ENCODE peak calls at places on chromosomes 1 and 21, in four cellular contexts. One of them, this sample, is unnamed.

GRCh38 chr1:2319291-2319690 is 72.1 kb downstream of the MORN1 start:
- DNase-seq in A549: no peak
- DNase-seq in HepG2: no peak
- DNase-seq in K562: no peak
- DNase-seq in this sample: no peak

GRCh38 chr1:170661646-170662411 is 2.1 kb upstream of the PRRX1 start:
- DNase-seq in A549: no peak
- DNase-seq in HepG2: no peak
- DNase-seq in K562: no peak
- DNase-seq in this sample: peak

GRCh38 chr1:32507021-32507420 is 32.2 kb upstream of the ZBTB8A start:
- DNase-seq in A549: no peak
- DNase-seq in HepG2: no peak
- DNase-seq in K562: no peak
- DNase-seq in this sample: no peak

GRCh38 chr1:52288286-52288685 is 77.7 kb downstream of the CC2D1B start:
- DNase-seq in A549: peak
- DNase-seq in HepG2: no peak
- DNase-seq in K562: no peak
- DNase-seq in this sample: no peak

GRCh38 chr1:44531785-44532566 is 126.9 kb downstream of the RNF220 start:
- DNase-seq in A549: peak
- DNase-seq in HepG2: peak
- DNase-seq in K562: peak
- DNase-seq in this sample: no peak

GRCh38 chr1:5485968-5486665 is 506.1 kb downstream of the NPHP4 start:
- DNase-seq in A549: no peak
- DNase-seq in HepG2: no peak
- DNase-seq in K562: no peak
- DNase-seq in this sample: no peak

GRCh38 chr21:46483300-46484295 is 24.9 kb downstream of the DIP2A start:
- DNase-seq in A549: no peak
- DNase-seq in HepG2: no peak
- DNase-seq in K562: no peak
- DNase-seq in this sample: no peak

GRCh38 chr1:62964141-62964540 is 180.2 kb downstream of the ATG4C start:
- DNase-seq in A549: no peak
- DNase-seq in HepG2: no peak
- DNase-seq in K562: no peak
- DNase-seq in this sample: no peak

GRCh38 chr1:6770727-6771567 is 14.3 kb upstream of the CAMTA1 start:
- DNase-seq in A549: no peak
- DNase-seq in HepG2: peak
- DNase-seq in K562: no peak
- DNase-seq in this sample: peak

GRCh38 chr1:54815086-54815876 is 14.2 kb upstream of the TTC22 start:
- DNase-seq in A549: no peak
- DNase-seq in HepG2: no peak
- DNase-seq in K562: no peak
- DNase-seq in this sample: no peak

GRCh38 chr1:205319081-205320018 is 2.2 kb downstream of the NUAK2 start:
- DNase-seq in A549: peak
- DNase-seq in HepG2: peak
- DNase-seq in K562: no peak
- DNase-seq in this sample: no peak

GRCh38 chr1:62395291-62395690 is 41.6 kb upstream of the USP1 start:
- DNase-seq in A549: no peak
- DNase-seq in HepG2: no peak
- DNase-seq in K562: no peak
- DNase-seq in this sample: no peak

GRCh38 chr1:226397011-226397926 is 10.6 kb downstream of the PARP1 start:
- DNase-seq in A549: no peak
- DNase-seq in HepG2: no peak
- DNase-seq in K562: no peak
- DNase-seq in this sample: no peak
- TF ChIP-seq HMGXB4 in A549: no peak
- TF ChIP-seq HMGXB4 in HepG2: no peak
- TF ChIP-seq HMGXB4 in K562: no peak
- TF ChIP-seq HMGXB4 in this sample: no peak

GRCh38 chr1:85569737-85570404 is 10.7 kb upstream of the CCN1 start:
- DNase-seq in A549: no peak
- DNase-seq in HepG2: no peak
- DNase-seq in K562: no peak
- DNase-seq in this sample: no peak
- TF ChIP-seq NR3C1 in A549: no peak
- TF ChIP-seq NR3C1 in HepG2: no peak
- TF ChIP-seq NR3C1 in K562: no peak
- TF ChIP-seq NR3C1 in this sample: no peak

GRCh38 chr1:153883223-153883622 is 39.5 kb downstream of the GATAD2B start:
- DNase-seq in A549: no peak
- DNase-seq in HepG2: no peak
- DNase-seq in K562: peak
- DNase-seq in this sample: no peak

GRCh38 chr1:153882296-153882912 is 40.4 kb downstream of the GATAD2B start:
- DNase-seq in A549: no peak
- DNase-seq in HepG2: no peak
- DNase-seq in K562: no peak
- DNase-seq in this sample: no peak

GRCh38 chr1:153880024-153880423 is 42.7 kb downstream of the GATAD2B start:
- DNase-seq in A549: no peak
- DNase-seq in HepG2: no peak
- DNase-seq in K562: no peak
- DNase-seq in this sample: no peak

GRCh38 chr1:153881764-153882163 is 41.0 kb downstream of the GATAD2B start:
- DNase-seq in A549: no peak
- DNase-seq in HepG2: no peak
- DNase-seq in K562: no peak
- DNase-seq in this sample: no peak

DNA sequence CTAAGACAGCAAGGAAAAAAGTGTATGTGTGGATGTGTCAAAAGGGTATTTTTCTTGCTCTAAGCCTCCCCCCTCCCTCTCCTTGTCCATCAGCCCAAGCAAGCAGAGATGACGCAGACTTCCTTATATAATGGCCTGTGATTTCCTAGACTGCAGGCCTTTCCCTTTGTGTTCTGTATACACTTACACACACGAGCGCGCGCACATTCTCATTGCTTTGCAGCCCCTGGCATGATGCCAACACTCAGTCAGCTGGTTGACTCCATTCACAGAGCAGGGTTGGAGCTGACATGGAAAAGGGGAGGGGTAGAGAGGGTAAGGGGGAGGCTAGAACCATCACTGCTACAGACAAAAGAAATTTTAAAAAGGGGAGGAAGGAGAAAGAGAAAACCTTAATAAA is 41.8 kb downstream of the GATAD2B start:
- DNase-seq in A549: peak
- DNase-seq in HepG2: peak
- DNase-seq in K562: no peak
- DNase-seq in this sample: no peak
- TF ChIP-seq HMGXB4 in A549: no peak
- TF ChIP-seq HMGXB4 in HepG2: no peak
- TF ChIP-seq HMGXB4 in K562: no peak
- TF ChIP-seq HMGXB4 in this sample: no peak

GRCh38 chr1:113533061-113533460 is 142.7 kb downstream of the MAGI3 start:
- DNase-seq in A549: no peak
- DNase-seq in HepG2: no peak
- DNase-seq in K562: no peak
- DNase-seq in this sample: no peak

GRCh38 chr1:113538225-113538624 is 147.9 kb downstream of the MAGI3 start:
- DNase-seq in A549: no peak
- DNase-seq in HepG2: no peak
- DNase-seq in K562: no peak
- DNase-seq in this sample: no peak

GRCh38 chr1:113536182-113536780 is 146.0 kb downstream of the MAGI3 start:
- DNase-seq in A549: no peak
- DNase-seq in HepG2: no peak
- DNase-seq in K562: no peak
- DNase-seq in this sample: no peak

GRCh38 chr1:113534130-113534817 is 144.0 kb downstream of the MAGI3 start:
- DNase-seq in A549: peak
- DNase-seq in HepG2: peak
- DNase-seq in K562: no peak
- DNase-seq in this sample: no peak

DNA sequence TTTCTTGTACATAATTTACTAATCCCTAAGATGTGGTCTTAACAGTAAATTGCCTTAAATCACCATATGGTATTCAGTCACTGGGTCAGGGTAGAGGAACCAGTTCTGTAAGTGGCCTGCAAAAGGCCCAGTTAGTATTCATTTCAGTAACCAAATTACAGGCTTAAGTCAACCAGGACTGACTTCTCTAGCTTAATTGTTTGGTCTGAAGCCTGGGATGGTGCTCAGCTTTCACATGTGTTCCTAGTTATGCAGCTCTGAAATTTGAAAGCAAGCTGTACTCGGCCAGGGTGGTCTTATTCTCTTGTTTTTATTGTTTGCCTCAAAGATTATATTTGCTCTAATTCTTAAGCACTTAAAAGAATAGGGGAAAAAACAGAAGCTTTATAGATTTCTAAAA is 144.6 kb downstream of the MAGI3 start:
- DNase-seq in A549: no peak
- DNase-seq in HepG2: no peak
- DNase-seq in K562: no peak
- DNase-seq in this sample: no peak
- TF ChIP-seq NR3C1 in A549: no peak
- TF ChIP-seq NR3C1 in HepG2: no peak
- TF ChIP-seq NR3C1 in K562: no peak
- TF ChIP-seq NR3C1 in this sample: no peak

GRCh38 chr1:156772728-156773497 is 5.6 kb downstream of the PRCC start:
- DNase-seq in A549: no peak
- DNase-seq in HepG2: no peak
- DNase-seq in K562: no peak
- DNase-seq in this sample: no peak
- TF ChIP-seq HMGXB4 in A549: no peak
- TF ChIP-seq HMGXB4 in HepG2: no peak
- TF ChIP-seq HMGXB4 in K562: no peak
- TF ChIP-seq HMGXB4 in this sample: no peak

DNA sequence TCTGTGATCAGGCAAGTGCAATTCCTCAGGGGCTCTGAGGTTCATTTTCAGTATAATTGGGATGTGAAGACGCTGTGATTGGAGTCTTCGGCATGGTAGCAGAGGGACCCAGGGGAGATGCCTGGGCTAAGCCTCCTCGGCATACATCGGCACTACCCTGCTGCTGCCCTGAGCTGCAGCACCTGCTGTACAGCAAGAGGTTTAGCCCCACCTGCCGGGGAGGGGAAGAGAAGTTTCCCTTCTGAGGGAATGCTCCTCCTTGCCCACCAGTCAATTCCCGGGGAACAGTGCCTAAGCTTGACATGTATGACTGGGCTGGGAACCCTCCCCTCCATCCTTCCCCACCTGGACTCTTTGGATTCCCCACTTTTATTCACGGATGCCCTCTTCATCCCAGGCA is 24.9 kb downstream of the CNIH3 start:
- DNase-seq in A549: peak
- DNase-seq in HepG2: peak
- DNase-seq in K562: no peak
- DNase-seq in this sample: peak
- TF ChIP-seq NR3C1 in A549: no peak
- TF ChIP-seq NR3C1 in HepG2: no peak
- TF ChIP-seq NR3C1 in K562: no peak
- TF ChIP-seq NR3C1 in this sample: no peak

DNA sequence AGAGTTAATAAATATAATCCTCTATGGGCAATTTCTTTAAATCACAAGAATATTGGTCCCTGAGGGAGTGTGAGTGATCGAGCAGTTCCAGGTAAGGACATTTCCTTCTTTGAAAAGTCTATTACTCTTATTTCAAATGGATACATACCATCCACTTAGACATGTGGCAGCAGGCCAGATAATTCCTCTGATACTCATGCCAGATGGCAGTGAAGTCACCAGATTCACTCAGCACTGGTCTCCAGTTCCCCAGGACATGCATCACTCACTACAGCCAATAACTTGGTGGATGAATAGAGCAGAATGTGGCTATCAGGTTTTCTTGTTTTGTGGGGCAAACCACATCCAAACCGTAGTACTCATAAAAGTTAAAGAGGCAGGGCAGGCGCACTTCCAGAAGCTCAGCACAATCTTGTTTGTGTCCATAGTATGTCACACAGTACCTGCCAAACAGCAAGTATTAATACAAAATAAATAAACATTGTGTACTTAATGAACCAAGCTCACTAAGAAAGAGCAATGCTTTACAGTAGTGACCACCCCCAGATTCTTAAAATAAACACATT is 74.2 kb upstream of the CD53 start:
- DNase-seq in A549: no peak
- DNase-seq in HepG2: no peak
- DNase-seq in K562: no peak
- DNase-seq in this sample: no peak
- TF ChIP-seq HMGXB4 in A549: no peak
- TF ChIP-seq HMGXB4 in HepG2: no peak
- TF ChIP-seq HMGXB4 in K562: no peak
- TF ChIP-seq HMGXB4 in this sample: no peak